ENCODE peak calls at places on chromosomes 13 and 19, in four cellular contexts. E is tibial nerve, U is fibroblast of lung, Q is spleen. S is an unnamed sample.
A peak's percentile ranks its signal among the peaks of the same experiment; 100 is the strongest.

GRCh38 chr13:99690426-99691189 is 189.3 kb downstream of the TM9SF2 start:
- DNase-seq in E (no peak), U (no peak), Q (no peak), S (no peak)

GRCh38 chr13:111271186-111271698 is 49.2 kb upstream of the TEX29 start:
- DNase-seq in U (no peak), Q (no peak), E (no peak), S (no peak)

GRCh38 chr13:23639672-23640275 is 69.6 kb downstream of the TNFRSF19 start:
- DNase-seq in U (peak; percentile 65), Q (no peak), E (no peak), S (no peak)

GRCh38 chr19:39106201-39106600 is 19.4 kb upstream of the PAK4 start:
- DNase-seq in Q (no peak), E (no peak), U (no peak), S (no peak)

GRCh38 chr19:9345005-9345404 is 17.8 kb upstream of the ZNF177 start:
- DNase-seq in Q (no peak), E (no peak), U (no peak), S (no peak)

GRCh38 chr13:31105020-31105800 is 56.5 kb downstream of the HSPH1 start:
- DNase-seq in E (peak; percentile 16), Q (no peak), U (peak; percentile 15), S (peak; percentile 31)

GRCh38 chr13:49563513-49563912 is 21.8 kb downstream of the RCBTB1 start:
- DNase-seq in Q (no peak), E (no peak), U (peak; percentile 14), S (no peak)

GRCh38 chr13:74203576-74203975 is 69.4 kb upstream of the KLF12 start:
- DNase-seq in U (peak; percentile 50), Q (no peak), E (no peak), S (no peak)

GRCh38 chr13:112748947-112749346 is 59.1 kb downstream of the ATP11A start:
- DNase-seq in Q (peak; percentile 67), E (peak; percentile 60), U (peak; percentile 13), S (no peak)

GRCh38 chr13:35648109-35648508 is 171.6 kb upstream of the MAB21L1 start:
- DNase-seq in Q (no peak), E (no peak), U (peak; percentile 10), S (no peak)

GRCh38 chr19:58357798-58358145 is 4.5 kb upstream of the A1BG start:
- DNase-seq in Q (no peak), U (no peak), E (no peak), S (no peak)

GRCh38 chr13:19910336-19911072 is 47.1 kb upstream of the ZMYM5 start:
- DNase-seq in U (peak; percentile 82), E (no peak), Q (no peak), S (no peak)

GRCh38 chr19:13441810-13442512 is 64.3 kb downstream of the CACNA1A start:
- DNase-seq in U (peak; percentile 37), Q (no peak), E (no peak), S (peak; percentile 6)

GRCh38 chr13:106295971-106296370 is 239.5 kb downstream of the EFNB2 start:
- DNase-seq in U (no peak), E (no peak), Q (no peak), S (no peak)

GRCh38 chr19:51023946-51024345 is 2.5 kb downstream of the KLK11 start:
- DNase-seq in Q (no peak), E (no peak), U (no peak), S (no peak)

GRCh38 chr19:31902821-31903220 is 442.6 kb upstream of the ZNF507 start:
- DNase-seq in Q (no peak), U (no peak), E (no peak), S (no peak)

GRCh38 chr19:4712771-4713170 is 10.9 kb downstream of the DPP9 start:
- DNase-seq in E (no peak), Q (no peak), U (no peak), S (no peak)

GRCh38 chr19:10764340-10764894 is 46.5 kb downstream of the DNM2 start:
- DNase-seq in U (no peak), E (no peak), Q (no peak), S (no peak)

GRCh38 chr19:50378169-50378862 is 2.1 kb downstream of the NR1H2 start:
- DNase-seq in Q (peak; percentile 83), E (no peak), U (no peak), S (no peak)

GRCh38 chr13:100523437-100523836 is 65.2 kb downstream of the GGACT start:
- DNase-seq in U (no peak), Q (no peak), E (no peak), S (no peak)

GRCh38 chr19:46361915-46362314 is 15.0 kb downstream of the PPP5C start:
- DNase-seq in E (no peak), U (peak; percentile 61), Q (no peak), S (no peak)

GRCh38 chr13:27170221-27170520 is 1.4 kb downstream of the USP12 start:
- DNase-seq in E (no peak), U (peak; percentile 79), Q (no peak), S (no peak)
- H3K4me3 ChIP-seq in E (peak overlapping the region; percentile 40), U (peak overlapping the region; percentile 79), Q (peak overlapping the region; percentile 69), S (peak overlapping the region; percentile 65)

GRCh38 chr19:708154-709141 is at the start of gene PALM:
- DNase-seq in U (no peak), E (no peak), Q (no peak), S (no peak)
- TF ChIP-seq CTCF in U (peak; percentile 4), E (peak; percentile 48), Q (no peak), S (peak; percentile 4)

GRCh38 chr19:36246006-36246391 is 31.1 kb downstream of the ZNF146 start:
- DNase-seq in Q (no peak), U (no peak), E (no peak), S (no peak)
- H3K4me3 ChIP-seq in Q (peak overlapping the region; percentile 23), U (peak overlapping the region; percentile 35), E (no peak overlapping the region), S (no peak overlapping the region)

DNA sequence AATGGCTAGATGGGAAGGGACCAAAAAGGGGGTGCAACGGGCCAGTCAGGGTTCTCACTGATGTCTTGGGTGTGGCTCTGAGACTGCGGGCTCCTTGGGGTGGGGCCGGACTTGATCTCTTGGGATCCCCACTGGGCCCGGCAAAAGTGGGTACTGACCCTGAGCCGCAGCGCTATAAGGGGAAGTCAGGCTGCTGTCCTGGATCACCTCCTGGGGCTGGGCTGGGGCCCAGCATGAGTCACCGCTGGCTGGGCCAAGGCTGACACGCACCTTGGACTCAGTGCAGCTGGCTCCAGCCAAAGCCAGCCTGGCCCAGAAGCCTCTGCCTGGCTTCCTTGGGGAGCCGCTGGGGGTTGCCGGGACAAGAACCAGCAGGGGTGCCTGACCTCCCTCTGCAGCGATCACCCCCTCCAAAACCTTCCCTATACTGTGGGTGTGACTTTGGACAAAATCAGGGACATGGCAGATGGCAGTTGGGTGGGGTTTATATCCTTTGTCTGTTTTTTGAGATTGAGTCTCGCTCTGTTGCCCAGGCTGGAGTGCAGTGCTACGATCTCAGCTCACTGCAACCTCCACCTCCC is 614 bp upstream of the IQCN start:
- DNase-seq in U (peak; percentile 86), Q (peak; percentile 83), E (peak; percentile 76), S (peak; percentile 66)
- TF ChIP-seq CTCF in U (no peak), Q (no peak), E (no peak), S (no peak)

DNA sequence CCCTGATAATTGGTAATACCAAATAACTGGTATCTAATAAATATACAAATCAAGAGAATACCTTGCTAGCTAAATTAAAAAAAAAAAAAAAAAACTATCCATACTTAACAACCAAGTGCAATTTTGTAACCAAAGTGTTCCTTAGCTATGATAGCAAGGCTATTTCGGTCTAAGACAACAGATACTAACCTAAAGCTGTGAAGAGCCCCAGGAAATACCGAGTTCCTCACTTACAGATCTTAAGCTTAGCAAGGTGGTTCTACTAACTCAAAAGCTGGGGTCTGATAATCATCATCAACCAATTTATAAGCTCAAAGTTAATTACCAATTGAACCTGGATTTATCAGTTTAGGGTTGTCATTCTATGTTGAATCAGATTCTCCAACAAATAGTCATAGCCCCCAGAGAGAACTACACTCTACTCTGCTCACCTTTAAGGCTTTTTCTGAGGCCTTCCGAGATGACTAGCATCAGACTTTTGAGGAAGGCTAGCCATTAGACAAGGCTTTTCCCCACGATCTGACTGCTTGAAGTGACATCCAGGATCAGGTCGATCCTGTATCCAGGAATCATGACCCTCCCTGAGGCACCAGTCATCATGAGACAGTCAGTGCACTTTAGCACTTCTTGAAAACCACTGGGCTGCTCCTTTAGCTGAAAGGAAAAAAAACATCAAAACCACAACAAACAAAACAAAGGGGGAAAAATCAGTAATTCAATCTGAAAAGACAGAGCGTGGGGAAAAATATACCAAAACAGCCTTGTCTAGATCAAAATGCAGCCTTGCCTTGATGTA is 32.0 kb downstream of the INTS6 start:
- DNase-seq in E (no peak), U (no peak), Q (no peak), S (no peak)
- H3K4me3 ChIP-seq in E (no peak overlapping the region), U (no peak overlapping the region), Q (no peak overlapping the region), S (no peak overlapping the region)

GRCh38 chr13:95298971-95299627 is 2.2 kb downstream of the ABCC4 start:
- DNase-seq in E (no peak), U (peak; percentile 94), Q (no peak), S (no peak)

GRCh38 chr13:95298169-95298940 is 2.9 kb downstream of the ABCC4 start:
- DNase-seq in U (no peak), E (no peak), Q (no peak), S (no peak)

GRCh38 chr13:95300625-95301134 is 571 bp downstream of the ABCC4 start:
- DNase-seq in E (peak; percentile 6), Q (peak; percentile 85), U (peak; percentile 51), S (no peak)

GRCh38 chr13:95301947-95302386 is 716 bp upstream of the ABCC4 start:
- DNase-seq in Q (no peak), U (no peak), E (peak; percentile 13), S (no peak)

DNA sequence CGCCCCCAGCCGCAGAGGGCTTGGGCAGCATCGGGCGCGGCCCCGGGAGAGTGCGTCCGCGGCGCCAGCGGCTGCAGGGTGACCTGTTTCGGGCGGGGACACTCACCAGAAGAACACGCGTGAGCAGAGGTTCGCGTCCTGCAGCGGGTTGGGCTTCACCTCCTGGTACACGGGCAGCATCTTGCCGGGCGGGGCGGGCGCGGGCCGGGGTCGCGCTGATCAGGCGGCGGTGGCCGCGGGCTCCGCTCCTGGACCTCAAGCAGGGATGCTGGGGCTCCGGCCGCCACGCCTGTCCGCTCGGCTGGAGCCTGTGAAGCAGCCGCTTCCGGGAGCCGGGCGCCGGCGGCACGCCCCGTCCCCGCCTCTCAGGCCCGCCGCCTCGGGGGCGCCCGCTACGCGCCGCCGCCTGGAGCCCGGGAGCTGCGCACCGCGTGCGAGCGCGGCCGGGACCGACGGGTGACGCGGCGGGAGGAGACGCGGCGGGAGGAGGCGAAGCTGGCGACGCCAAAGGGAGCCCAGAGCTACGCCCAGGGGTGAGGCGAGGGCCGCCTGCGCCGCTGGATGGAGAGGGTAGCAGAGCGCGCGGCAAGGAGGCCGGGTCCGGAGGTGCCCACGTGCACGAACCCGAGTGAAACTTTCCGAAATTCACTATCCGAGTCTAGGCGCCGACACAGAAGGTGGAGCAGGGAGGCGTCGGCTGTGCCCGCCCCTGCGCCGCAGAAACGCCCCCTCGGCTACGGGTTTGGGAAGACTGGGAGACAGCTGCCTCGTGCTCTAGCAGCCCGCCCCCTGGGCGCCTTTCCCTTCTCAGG is at the start of gene ABCC4:
- DNase-seq in Q (peak; percentile 90), E (peak; percentile 17), U (peak; percentile 72), S (no peak)
- TF ChIP-seq CTCF in Q (no peak), E (no peak), U (no peak), S (peak; percentile 19)

DNA sequence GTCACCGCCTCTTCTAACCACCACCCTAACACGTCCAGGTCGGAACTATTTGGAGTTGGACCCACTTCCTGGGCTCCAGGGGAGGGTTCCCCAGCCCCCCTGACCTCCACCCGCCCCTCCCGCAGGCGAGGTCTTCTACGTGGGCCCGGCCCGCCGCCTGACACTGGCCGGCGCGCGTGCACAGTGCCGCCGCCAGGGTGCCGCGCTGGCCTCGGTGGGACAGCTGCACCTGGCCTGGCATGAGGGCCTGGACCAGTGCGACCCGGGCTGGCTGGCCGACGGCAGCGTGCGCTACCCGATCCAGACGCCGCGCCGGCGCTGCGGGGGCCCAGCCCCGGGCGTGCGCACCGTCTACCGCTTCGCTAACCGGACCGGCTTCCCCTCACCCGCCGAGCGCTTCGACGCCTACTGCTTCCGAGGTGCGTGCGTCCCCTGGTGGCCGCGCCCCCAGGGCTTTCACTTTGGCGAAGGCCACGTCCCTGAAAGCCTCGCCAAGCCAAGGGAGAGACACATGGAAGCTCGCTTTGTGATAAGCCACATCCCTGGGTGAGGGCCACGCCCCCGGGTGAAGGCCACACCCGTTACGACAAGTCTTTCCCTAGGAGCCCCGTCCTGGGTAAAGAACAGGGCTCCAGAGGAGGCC is 13.2 kb downstream of the NCAN start:
- DNase-seq in U (no peak), Q (peak; percentile 94), E (peak; percentile 10), S (peak; percentile 48)
- H3K4me3 ChIP-seq in U (no peak overlapping the region), Q (peak overlapping the region; percentile 43), E (peak overlapping the region; percentile 22), S (peak overlapping the region; percentile 7)